ENCODE peak calls at places on chromosomes 7 and 10, in seven cellular contexts. One of them, this sample, is unnamed.

GRCh38 chr10:127343831-127344230 is 147.4 kb upstream of the INSYN2A start:
- DNase-seq in fibroblast of villous mesenchyme: peak; percentile 35
- DNase-seq in Caco-2: no peak
- DNase-seq in lung: no peak
- DNase-seq in lower lobe of right lung: no peak
- DNase-seq in fibroblast of lung: no peak
- DNase-seq in cardiac muscle cell: peak; percentile 63
- DNase-seq in this sample: peak; percentile 41

GRCh38 chr7:101924171-101924570 is 106.7 kb downstream of the CUX1 start:
- DNase-seq in lung: no peak
- DNase-seq in Caco-2: no peak
- DNase-seq in fibroblast of lung: peak; percentile 88
- DNase-seq in lower lobe of right lung: no peak
- DNase-seq in cardiac muscle cell: peak; percentile 41
- DNase-seq in fibroblast of villous mesenchyme: peak; percentile 78
- DNase-seq in this sample: peak; percentile 65

GRCh38 chr10:49534670-49535381 is 4.1 kb downstream of the ERCC6 start:
- DNase-seq in fibroblast of lung: peak; percentile 84
- DNase-seq in cardiac muscle cell: peak; percentile 63
- DNase-seq in fibroblast of villous mesenchyme: peak; percentile 53
- DNase-seq in lower lobe of right lung: no peak
- DNase-seq in Caco-2: no peak
- DNase-seq in lung: no peak
- DNase-seq in this sample: peak; percentile 80

GRCh38 chr10:51034769-51035168 is 39.5 kb upstream of the PRKG1 start:
- DNase-seq in lung: no peak
- DNase-seq in cardiac muscle cell: no peak
- DNase-seq in Caco-2: no peak
- DNase-seq in fibroblast of villous mesenchyme: peak; percentile 30
- DNase-seq in fibroblast of lung: no peak
- DNase-seq in lower lobe of right lung: no peak
- DNase-seq in this sample: no peak

GRCh38 chr10:86599729-86600128 is 54.6 kb upstream of the OPN4 start:
- DNase-seq in lung: no peak
- DNase-seq in fibroblast of lung: no peak
- DNase-seq in fibroblast of villous mesenchyme: no peak
- DNase-seq in cardiac muscle cell: no peak
- DNase-seq in Caco-2: no peak
- DNase-seq in lower lobe of right lung: no peak
- DNase-seq in this sample: no peak

GRCh38 chr7:27201231-27202017 is 1.5 kb upstream of the HOXA13 start:
- DNase-seq in lung: no peak
- DNase-seq in cardiac muscle cell: no peak
- DNase-seq in fibroblast of lung: no peak
- DNase-seq in fibroblast of villous mesenchyme: peak; percentile 60
- DNase-seq in Caco-2: no peak
- DNase-seq in lower lobe of right lung: no peak
- DNase-seq in this sample: no peak

GRCh38 chr7:66296001-66296521 is 90.9 kb downstream of the TPST1 start:
- DNase-seq in Caco-2: no peak
- DNase-seq in fibroblast of villous mesenchyme: peak; percentile 91
- DNase-seq in fibroblast of lung: peak; percentile 84
- DNase-seq in cardiac muscle cell: peak; percentile 87
- DNase-seq in lung: no peak
- DNase-seq in lower lobe of right lung: no peak
- DNase-seq in this sample: peak; percentile 65

GRCh38 chr10:82392533-82392932 is 517.5 kb downstream of the NRG3 start:
- DNase-seq in lung: no peak
- DNase-seq in fibroblast of lung: no peak
- DNase-seq in fibroblast of villous mesenchyme: no peak
- DNase-seq in Caco-2: no peak
- DNase-seq in lower lobe of right lung: no peak
- DNase-seq in cardiac muscle cell: no peak
- DNase-seq in this sample: no peak

GRCh38 chr10:5692476-5693358 is 8.1 kb downstream of the TASOR2 start:
- DNase-seq in lower lobe of right lung: peak; percentile 78
- DNase-seq in fibroblast of villous mesenchyme: peak; percentile 57
- DNase-seq in fibroblast of lung: peak; percentile 50
- DNase-seq in lung: peak; percentile 39
- DNase-seq in Caco-2: peak; percentile 57
- DNase-seq in cardiac muscle cell: peak; percentile 53
- DNase-seq in this sample: peak; percentile 32

GRCh38 chr10:71634531-71635164 is 84.9 kb downstream of the C10orf105 start:
- DNase-seq in lower lobe of right lung: no peak
- DNase-seq in fibroblast of villous mesenchyme: no peak
- DNase-seq in fibroblast of lung: no peak
- DNase-seq in cardiac muscle cell: no peak
- DNase-seq in lung: no peak
- DNase-seq in Caco-2: no peak
- DNase-seq in this sample: no peak

GRCh38 chr10:7258948-7259523 is 151.8 kb downstream of the SFMBT2 start:
- DNase-seq in cardiac muscle cell: no peak
- DNase-seq in lung: no peak
- DNase-seq in fibroblast of lung: peak; percentile 63
- DNase-seq in Caco-2: no peak
- DNase-seq in fibroblast of villous mesenchyme: no peak
- DNase-seq in lower lobe of right lung: no peak
- DNase-seq in this sample: no peak

GRCh38 chr10:115772606-115773005 is 500.4 kb downstream of the GFRA1 start:
- DNase-seq in lower lobe of right lung: no peak
- DNase-seq in Caco-2: no peak
- DNase-seq in fibroblast of villous mesenchyme: peak; percentile 8
- DNase-seq in cardiac muscle cell: peak; percentile 2
- DNase-seq in lung: no peak
- DNase-seq in fibroblast of lung: peak; percentile 92
- DNase-seq in this sample: peak; percentile 90

GRCh38 chr10:124283215-124284046 is 135.3 kb downstream of the OAT start:
- DNase-seq in fibroblast of villous mesenchyme: no peak
- DNase-seq in lower lobe of right lung: no peak
- DNase-seq in lung: no peak
- DNase-seq in cardiac muscle cell: no peak
- DNase-seq in Caco-2: no peak
- DNase-seq in fibroblast of lung: no peak
- DNase-seq in this sample: no peak

GRCh38 chr7:158138329-158138597 is 449.4 kb downstream of the PTPRN2 start:
- DNase-seq in cardiac muscle cell: no peak
- DNase-seq in fibroblast of villous mesenchyme: no peak
- DNase-seq in Caco-2: no peak
- DNase-seq in fibroblast of lung: no peak
- DNase-seq in lung: no peak
- DNase-seq in lower lobe of right lung: no peak
- DNase-seq in this sample: no peak

GRCh38 chr10:129581836-129582235 is 114.8 kb downstream of the MGMT start:
- DNase-seq in lung: no peak
- DNase-seq in cardiac muscle cell: no peak
- DNase-seq in fibroblast of villous mesenchyme: no peak
- DNase-seq in fibroblast of lung: no peak
- DNase-seq in lower lobe of right lung: no peak
- DNase-seq in Caco-2: no peak
- DNase-seq in this sample: no peak

DNA sequence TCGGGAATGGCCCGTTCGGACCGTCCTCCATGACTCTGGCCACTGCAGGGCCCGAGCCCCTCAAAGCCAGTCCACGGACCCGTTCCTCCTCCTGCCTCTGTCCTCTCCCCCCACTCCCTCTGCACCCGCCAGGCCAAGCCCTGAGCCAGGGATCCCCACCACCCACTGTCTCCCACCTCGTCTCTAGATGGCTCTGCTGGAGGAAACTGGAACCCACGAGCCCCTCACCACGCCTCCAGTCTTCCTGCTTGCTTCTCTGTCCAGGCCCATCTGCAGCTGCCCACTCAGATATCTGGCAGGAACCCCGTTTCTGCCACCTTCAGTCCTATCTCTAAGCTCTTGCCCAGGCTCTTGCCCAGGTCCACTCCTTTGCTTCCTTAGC is 24.3 kb downstream of the GRID2IP start:
- DNase-seq in lung: no peak
- DNase-seq in fibroblast of lung: no peak
- DNase-seq in Caco-2: no peak
- DNase-seq in cardiac muscle cell: no peak
- DNase-seq in fibroblast of villous mesenchyme: no peak
- DNase-seq in lower lobe of right lung: no peak
- DNase-seq in this sample: no peak
- H3K4me3 ChIP-seq in lung: no peak overlapping the region
- H3K4me3 ChIP-seq in fibroblast of lung: no peak overlapping the region
- H3K4me3 ChIP-seq in Caco-2: peak overlapping the region; percentile 22
- H3K4me3 ChIP-seq in cardiac muscle cell: peak overlapping the region; percentile 31
- H3K4me3 ChIP-seq in fibroblast of villous mesenchyme: peak overlapping the region; percentile 38
- H3K4me3 ChIP-seq in lower lobe of right lung: peak overlapping the region; percentile 42
- H3K4me3 ChIP-seq in this sample: no peak overlapping the region

GRCh38 chr10:58818889-58819288 is 306.2 kb downstream of the BICC1 start:
- DNase-seq in fibroblast of lung: peak; percentile 67
- DNase-seq in Caco-2: no peak
- DNase-seq in lower lobe of right lung: no peak
- DNase-seq in fibroblast of villous mesenchyme: peak; percentile 95
- DNase-seq in cardiac muscle cell: peak; percentile 86
- DNase-seq in lung: no peak
- DNase-seq in this sample: peak; percentile 89
- TF ChIP-seq CTCF in fibroblast of lung: peak; percentile 10
- TF ChIP-seq CTCF in Caco-2: no peak
- TF ChIP-seq CTCF in lower lobe of right lung: no peak
- TF ChIP-seq CTCF in fibroblast of villous mesenchyme: no peak
- TF ChIP-seq CTCF in cardiac muscle cell: peak; percentile 25
- TF ChIP-seq CTCF in lung: no peak
- TF ChIP-seq CTCF in this sample: peak; percentile 22

GRCh38 chr10:34957531-34957930 is 132.6 kb downstream of the CUL2 start:
- DNase-seq in fibroblast of lung: no peak
- DNase-seq in lower lobe of right lung: no peak
- DNase-seq in cardiac muscle cell: no peak
- DNase-seq in Caco-2: no peak
- DNase-seq in fibroblast of villous mesenchyme: no peak
- DNase-seq in lung: no peak
- DNase-seq in this sample: no peak

GRCh38 chr10:34956756-34957155 is 133.4 kb downstream of the CUL2 start:
- DNase-seq in cardiac muscle cell: no peak
- DNase-seq in lower lobe of right lung: no peak
- DNase-seq in Caco-2: no peak
- DNase-seq in fibroblast of lung: no peak
- DNase-seq in fibroblast of villous mesenchyme: no peak
- DNase-seq in lung: no peak
- DNase-seq in this sample: peak; percentile 7

GRCh38 chr10:34959321-34959720 is 130.8 kb downstream of the CUL2 start:
- DNase-seq in fibroblast of lung: no peak
- DNase-seq in lung: no peak
- DNase-seq in cardiac muscle cell: no peak
- DNase-seq in lower lobe of right lung: no peak
- DNase-seq in Caco-2: peak; percentile 43
- DNase-seq in fibroblast of villous mesenchyme: no peak
- DNase-seq in this sample: no peak

GRCh38 chr10:34955391-34955790 is 134.8 kb downstream of the CUL2 start:
- DNase-seq in Caco-2: no peak
- DNase-seq in lower lobe of right lung: no peak
- DNase-seq in fibroblast of villous mesenchyme: peak; percentile 17
- DNase-seq in cardiac muscle cell: peak; percentile 55
- DNase-seq in lung: peak; percentile 51
- DNase-seq in fibroblast of lung: peak; percentile 33
- DNase-seq in this sample: no peak

DNA sequence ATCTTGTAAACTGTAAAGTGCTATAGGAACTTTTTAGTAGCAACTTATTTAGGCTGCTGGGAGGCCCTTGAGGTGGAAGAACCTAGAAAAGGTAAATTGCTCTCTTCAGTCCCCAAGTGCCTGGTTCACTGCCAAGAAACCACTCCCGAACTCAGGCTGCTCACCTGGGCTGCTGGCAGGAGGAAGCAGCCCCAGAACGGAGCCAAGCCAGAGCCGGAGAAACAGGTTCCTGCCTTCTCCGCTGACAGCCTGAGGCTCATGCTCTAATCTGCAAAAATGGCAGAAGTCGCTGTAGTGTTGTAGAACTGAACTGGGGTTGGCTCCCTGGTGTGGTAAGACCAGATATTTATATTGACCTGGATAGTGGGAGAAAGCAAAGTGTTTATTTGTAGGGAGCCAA is 136.0 kb downstream of the CUL2 start:
- DNase-seq in lung: peak; percentile 94
- DNase-seq in lower lobe of right lung: peak; percentile 88
- DNase-seq in cardiac muscle cell: no peak
- DNase-seq in Caco-2: peak; percentile 54
- DNase-seq in fibroblast of villous mesenchyme: no peak
- DNase-seq in fibroblast of lung: no peak
- DNase-seq in this sample: no peak
- H3K4me3 ChIP-seq in lung: no peak overlapping the region
- H3K4me3 ChIP-seq in lower lobe of right lung: no peak overlapping the region
- H3K4me3 ChIP-seq in cardiac muscle cell: no peak overlapping the region
- H3K4me3 ChIP-seq in Caco-2: no peak overlapping the region
- H3K4me3 ChIP-seq in fibroblast of villous mesenchyme: no peak overlapping the region
- H3K4me3 ChIP-seq in fibroblast of lung: no peak overlapping the region
- H3K4me3 ChIP-seq in this sample: no peak overlapping the region

GRCh38 chr7:142960955-142961512 is 1.1 kb downstream of the KEL start:
- DNase-seq in lung: no peak
- DNase-seq in cardiac muscle cell: no peak
- DNase-seq in Caco-2: peak; percentile 35
- DNase-seq in lower lobe of right lung: no peak
- DNase-seq in fibroblast of villous mesenchyme: no peak
- DNase-seq in fibroblast of lung: no peak
- DNase-seq in this sample: no peak
- TF ChIP-seq CTCF in lung: no peak
- TF ChIP-seq CTCF in cardiac muscle cell: peak; percentile 7
- TF ChIP-seq CTCF in Caco-2: peak; percentile 57
- TF ChIP-seq CTCF in lower lobe of right lung: no peak
- TF ChIP-seq CTCF in fibroblast of villous mesenchyme: no peak
- TF ChIP-seq CTCF in fibroblast of lung: no peak
- TF ChIP-seq CTCF in this sample: no peak

DNA sequence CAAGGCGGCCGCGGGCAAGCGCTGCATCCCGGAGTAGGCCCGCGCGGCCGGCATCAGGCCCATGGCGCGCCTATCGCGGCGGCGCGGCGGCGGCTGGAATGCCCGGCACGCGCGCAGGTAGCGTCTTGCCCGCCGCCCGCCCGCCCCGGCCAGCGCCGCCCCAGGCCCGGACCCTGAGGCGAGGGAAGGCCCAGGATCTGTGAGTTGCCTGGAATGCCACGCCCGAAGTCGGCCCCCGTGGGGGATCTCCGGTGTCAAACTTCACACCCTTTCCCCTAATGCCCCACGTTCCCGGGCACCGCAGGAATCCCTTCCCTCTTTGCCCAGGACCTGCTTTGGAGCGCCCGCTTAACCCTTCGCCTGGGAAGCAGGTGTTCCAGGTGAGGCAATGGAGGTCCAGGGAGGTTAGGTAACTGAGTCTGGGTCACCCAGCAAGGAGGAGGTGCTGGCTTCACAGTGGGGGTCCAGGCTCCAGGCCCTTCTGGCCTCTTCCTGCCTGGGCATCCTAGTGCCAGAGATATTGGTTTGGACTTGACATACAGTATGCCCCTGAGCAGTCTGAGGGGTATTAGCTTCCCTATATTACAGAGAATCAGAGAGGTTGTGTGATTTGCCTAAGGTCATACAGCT is 138.1 kb downstream of the ARHGAP22 start:
- DNase-seq in lung: no peak
- DNase-seq in fibroblast of villous mesenchyme: no peak
- DNase-seq in Caco-2: no peak
- DNase-seq in lower lobe of right lung: no peak
- DNase-seq in fibroblast of lung: no peak
- DNase-seq in cardiac muscle cell: peak; percentile 20
- DNase-seq in this sample: no peak
- H3K4me3 ChIP-seq in lung: no peak overlapping the region
- H3K4me3 ChIP-seq in fibroblast of villous mesenchyme: no peak overlapping the region
- H3K4me3 ChIP-seq in Caco-2: no peak overlapping the region
- H3K4me3 ChIP-seq in lower lobe of right lung: no peak overlapping the region
- H3K4me3 ChIP-seq in fibroblast of lung: no peak overlapping the region
- H3K4me3 ChIP-seq in cardiac muscle cell: no peak overlapping the region
- H3K4me3 ChIP-seq in this sample: no peak overlapping the region